ENCODE peak calls at places on chromosomes 11 and 22, in eight cellular contexts. One of them, this sample, is unnamed.

GRCh38 chr22:27514612-27515011 is 286.9 kb downstream of the MN1 start:
- DNase-seq in CD8-positive, alpha-beta T cell: no peak
- DNase-seq in bronchial epithelial cell: no peak
- DNase-seq in mammary epithelial cell: no peak
- DNase-seq in left ventricle myocardium inferior: no peak
- DNase-seq in OCI-LY7: no peak
- DNase-seq in lower leg skin: no peak
- DNase-seq in HFFc6: no peak
- DNase-seq in this sample: no peak

GRCh38 chr22:50540352-50540751 is 5.3 kb upstream of the KLHDC7B start:
- DNase-seq in bronchial epithelial cell: no peak
- DNase-seq in mammary epithelial cell: no peak
- DNase-seq in OCI-LY7: no peak
- DNase-seq in left ventricle myocardium inferior: no peak
- DNase-seq in HFFc6: no peak
- DNase-seq in lower leg skin: no peak
- DNase-seq in CD8-positive, alpha-beta T cell: no peak
- DNase-seq in this sample: no peak

GRCh38 chr11:117221775-117222517 is 9.9 kb downstream of the PCSK7 start:
- DNase-seq in CD8-positive, alpha-beta T cell: no peak
- DNase-seq in bronchial epithelial cell: peak
- DNase-seq in OCI-LY7: no peak
- DNase-seq in left ventricle myocardium inferior: peak
- DNase-seq in mammary epithelial cell: peak
- DNase-seq in lower leg skin: no peak
- DNase-seq in HFFc6: peak
- DNase-seq in this sample: no peak

GRCh38 chr11:75562048-75562835 is at the start of gene SERPINH1:
- DNase-seq in mammary epithelial cell: peak
- DNase-seq in bronchial epithelial cell: peak
- DNase-seq in OCI-LY7: no peak
- DNase-seq in lower leg skin: peak
- DNase-seq in CD8-positive, alpha-beta T cell: peak
- DNase-seq in left ventricle myocardium inferior: peak
- DNase-seq in HFFc6: peak
- DNase-seq in this sample: peak

GRCh38 chr11:56841210-56841810 is 92.8 kb upstream of the OR9G4 start:
- DNase-seq in left ventricle myocardium inferior: no peak
- DNase-seq in lower leg skin: peak
- DNase-seq in OCI-LY7: peak
- DNase-seq in HFFc6: peak
- DNase-seq in CD8-positive, alpha-beta T cell: peak
- DNase-seq in mammary epithelial cell: peak
- DNase-seq in bronchial epithelial cell: peak
- DNase-seq in this sample: peak

GRCh38 chr11:120667281-120667680 is 155.7 kb downstream of the GRIK4 start:
- DNase-seq in OCI-LY7: no peak
- DNase-seq in lower leg skin: no peak
- DNase-seq in bronchial epithelial cell: no peak
- DNase-seq in mammary epithelial cell: no peak
- DNase-seq in left ventricle myocardium inferior: peak
- DNase-seq in CD8-positive, alpha-beta T cell: no peak
- DNase-seq in HFFc6: no peak
- DNase-seq in this sample: no peak

GRCh38 chr11:130246719-130247118 is 68.0 kb downstream of the ZBTB44 start:
- DNase-seq in mammary epithelial cell: peak
- DNase-seq in OCI-LY7: no peak
- DNase-seq in left ventricle myocardium inferior: no peak
- DNase-seq in HFFc6: no peak
- DNase-seq in CD8-positive, alpha-beta T cell: no peak
- DNase-seq in bronchial epithelial cell: peak
- DNase-seq in lower leg skin: no peak
- DNase-seq in this sample: no peak

GRCh38 chr11:253160-253885 is 16.5 kb downstream of the PSMD13 start:
- DNase-seq in HFFc6: no peak
- DNase-seq in mammary epithelial cell: no peak
- DNase-seq in CD8-positive, alpha-beta T cell: no peak
- DNase-seq in OCI-LY7: no peak
- DNase-seq in bronchial epithelial cell: no peak
- DNase-seq in lower leg skin: no peak
- DNase-seq in left ventricle myocardium inferior: no peak
- DNase-seq in this sample: no peak

GRCh38 chr11:78253797-78254196 is 65.1 kb downstream of the USP35 start:
- DNase-seq in OCI-LY7: no peak
- DNase-seq in mammary epithelial cell: no peak
- DNase-seq in CD8-positive, alpha-beta T cell: no peak
- DNase-seq in bronchial epithelial cell: peak
- DNase-seq in HFFc6: peak
- DNase-seq in left ventricle myocardium inferior: no peak
- DNase-seq in lower leg skin: no peak
- DNase-seq in this sample: peak

GRCh38 chr22:31647516-31647915 is 14.5 kb downstream of the PISD start:
- DNase-seq in lower leg skin: no peak
- DNase-seq in CD8-positive, alpha-beta T cell: no peak
- DNase-seq in left ventricle myocardium inferior: no peak
- DNase-seq in HFFc6: peak
- DNase-seq in bronchial epithelial cell: peak
- DNase-seq in mammary epithelial cell: peak
- DNase-seq in OCI-LY7: no peak
- DNase-seq in this sample: peak

GRCh38 chr22:40651057-40651456 is 14.5 kb upstream of the MRTFA start:
- DNase-seq in left ventricle myocardium inferior: no peak
- DNase-seq in lower leg skin: no peak
- DNase-seq in CD8-positive, alpha-beta T cell: no peak
- DNase-seq in bronchial epithelial cell: peak
- DNase-seq in mammary epithelial cell: no peak
- DNase-seq in HFFc6: no peak
- DNase-seq in OCI-LY7: no peak
- DNase-seq in this sample: no peak

GRCh38 chr22:40651563-40652501 is 15.3 kb upstream of the MRTFA start:
- DNase-seq in lower leg skin: peak
- DNase-seq in left ventricle myocardium inferior: peak
- DNase-seq in bronchial epithelial cell: peak
- DNase-seq in CD8-positive, alpha-beta T cell: peak
- DNase-seq in HFFc6: peak
- DNase-seq in mammary epithelial cell: peak
- DNase-seq in OCI-LY7: peak
- DNase-seq in this sample: peak

GRCh38 chr22:40653361-40653760 is 16.8 kb upstream of the MRTFA start:
- DNase-seq in mammary epithelial cell: no peak
- DNase-seq in OCI-LY7: no peak
- DNase-seq in left ventricle myocardium inferior: no peak
- DNase-seq in HFFc6: no peak
- DNase-seq in lower leg skin: no peak
- DNase-seq in CD8-positive, alpha-beta T cell: no peak
- DNase-seq in bronchial epithelial cell: no peak
- DNase-seq in this sample: no peak

GRCh38 chr22:40654522-40655167 is 18.1 kb upstream of the MRTFA start:
- DNase-seq in mammary epithelial cell: peak
- DNase-seq in left ventricle myocardium inferior: peak
- DNase-seq in CD8-positive, alpha-beta T cell: no peak
- DNase-seq in OCI-LY7: no peak
- DNase-seq in lower leg skin: no peak
- DNase-seq in bronchial epithelial cell: peak
- DNase-seq in HFFc6: peak
- DNase-seq in this sample: peak
- TF ChIP-seq CTCF in mammary epithelial cell: peak
- TF ChIP-seq CTCF in left ventricle myocardium inferior: peak
- TF ChIP-seq CTCF in CD8-positive, alpha-beta T cell: no peak
- TF ChIP-seq CTCF in OCI-LY7: peak
- TF ChIP-seq CTCF in lower leg skin: no peak
- TF ChIP-seq CTCF in bronchial epithelial cell: peak
- TF ChIP-seq CTCF in HFFc6: peak
- TF ChIP-seq CTCF in this sample: no peak

GRCh38 chr11:9120659-9121350 is 29.4 kb upstream of the SCUBE2 start:
- DNase-seq in mammary epithelial cell: no peak
- DNase-seq in lower leg skin: no peak
- DNase-seq in CD8-positive, alpha-beta T cell: no peak
- DNase-seq in left ventricle myocardium inferior: no peak
- DNase-seq in HFFc6: no peak
- DNase-seq in bronchial epithelial cell: no peak
- DNase-seq in OCI-LY7: no peak
- DNase-seq in this sample: no peak
- TF ChIP-seq CTCF in mammary epithelial cell: peak
- TF ChIP-seq CTCF in lower leg skin: no peak
- TF ChIP-seq CTCF in CD8-positive, alpha-beta T cell: no peak
- TF ChIP-seq CTCF in left ventricle myocardium inferior: peak
- TF ChIP-seq CTCF in HFFc6: peak
- TF ChIP-seq CTCF in bronchial epithelial cell: no peak
- TF ChIP-seq CTCF in OCI-LY7: peak
- TF ChIP-seq CTCF in this sample: no peak

GRCh38 chr11:61578819-61579218 is 2.1 kb downstream of the SYT7 start:
- DNase-seq in left ventricle myocardium inferior: no peak
- DNase-seq in bronchial epithelial cell: no peak
- DNase-seq in mammary epithelial cell: no peak
- DNase-seq in HFFc6: no peak
- DNase-seq in lower leg skin: no peak
- DNase-seq in CD8-positive, alpha-beta T cell: no peak
- DNase-seq in OCI-LY7: no peak
- DNase-seq in this sample: no peak

GRCh38 chr11:61579398-61580291 is 1.2 kb downstream of the SYT7 start:
- DNase-seq in OCI-LY7: no peak
- DNase-seq in CD8-positive, alpha-beta T cell: no peak
- DNase-seq in lower leg skin: no peak
- DNase-seq in HFFc6: no peak
- DNase-seq in mammary epithelial cell: no peak
- DNase-seq in left ventricle myocardium inferior: no peak
- DNase-seq in bronchial epithelial cell: no peak
- DNase-seq in this sample: no peak

GRCh38 chr11:61580292-61580888 is 486 bp downstream of the SYT7 start:
- DNase-seq in HFFc6: no peak
- DNase-seq in left ventricle myocardium inferior: no peak
- DNase-seq in OCI-LY7: no peak
- DNase-seq in CD8-positive, alpha-beta T cell: no peak
- DNase-seq in bronchial epithelial cell: no peak
- DNase-seq in mammary epithelial cell: no peak
- DNase-seq in lower leg skin: no peak
- DNase-seq in this sample: no peak

GRCh38 chr11:61581931-61582330 is 1.1 kb upstream of the SYT7 start:
- DNase-seq in bronchial epithelial cell: no peak
- DNase-seq in lower leg skin: no peak
- DNase-seq in mammary epithelial cell: no peak
- DNase-seq in CD8-positive, alpha-beta T cell: no peak
- DNase-seq in HFFc6: no peak
- DNase-seq in left ventricle myocardium inferior: no peak
- DNase-seq in OCI-LY7: no peak
- DNase-seq in this sample: no peak

DNA sequence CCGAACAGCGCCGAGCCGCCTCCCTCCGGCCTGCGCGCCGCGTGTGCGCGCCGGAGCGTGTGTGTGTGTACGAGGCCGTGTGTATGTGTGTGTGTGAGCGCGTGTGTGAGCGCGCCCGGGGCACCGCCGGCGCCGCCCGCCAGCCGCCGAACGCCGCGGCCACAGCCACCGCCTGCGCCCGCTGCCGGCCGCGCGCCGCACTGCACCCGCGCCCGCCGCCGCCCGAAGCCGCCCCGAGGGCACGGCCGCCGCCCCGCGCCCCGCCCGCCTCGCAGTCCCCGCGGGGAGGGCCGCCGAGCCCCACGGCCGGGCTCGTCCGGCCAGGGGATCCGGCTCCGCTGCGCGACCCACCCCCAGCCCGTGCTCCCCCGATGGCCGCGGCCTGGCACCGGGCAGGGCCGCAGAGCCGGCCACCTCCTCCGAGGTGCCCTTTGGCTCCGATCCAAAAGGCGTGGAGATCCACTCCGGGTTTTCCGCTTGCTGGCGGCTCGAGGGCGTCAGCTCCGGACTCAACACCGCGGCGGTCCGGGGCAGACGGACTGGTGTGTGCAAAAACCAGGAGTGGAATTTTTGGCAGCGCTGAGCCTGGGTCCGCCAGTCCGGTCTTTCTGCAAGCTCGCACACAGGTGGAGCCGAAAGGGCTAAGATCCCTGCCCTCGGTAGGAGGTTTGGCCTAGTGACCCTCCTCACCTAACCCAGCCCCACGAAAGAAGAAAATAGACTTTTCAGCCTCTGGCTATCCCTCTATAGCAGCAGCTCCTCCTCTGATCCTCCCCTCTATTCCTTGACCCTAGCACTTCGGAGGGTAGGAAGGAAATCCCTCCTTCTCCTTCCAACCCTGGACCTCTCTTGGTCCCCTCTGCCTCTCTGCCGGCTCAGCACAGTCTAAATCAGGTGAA is at the start of gene SYT7:
- DNase-seq in OCI-LY7: peak
- DNase-seq in lower leg skin: peak
- DNase-seq in left ventricle myocardium inferior: peak
- DNase-seq in CD8-positive, alpha-beta T cell: peak
- DNase-seq in mammary epithelial cell: peak
- DNase-seq in HFFc6: peak
- DNase-seq in bronchial epithelial cell: peak
- DNase-seq in this sample: peak
- TF ChIP-seq CTCF in OCI-LY7: no peak
- TF ChIP-seq CTCF in lower leg skin: peak
- TF ChIP-seq CTCF in left ventricle myocardium inferior: peak
- TF ChIP-seq CTCF in CD8-positive, alpha-beta T cell: no peak
- TF ChIP-seq CTCF in mammary epithelial cell: peak
- TF ChIP-seq CTCF in HFFc6: peak
- TF ChIP-seq CTCF in bronchial epithelial cell: no peak
- TF ChIP-seq CTCF in this sample: peak

GRCh38 chr11:73729594-73730206 is 31.2 kb downstream of the RAB6A start:
- DNase-seq in left ventricle myocardium inferior: no peak
- DNase-seq in mammary epithelial cell: no peak
- DNase-seq in lower leg skin: no peak
- DNase-seq in HFFc6: no peak
- DNase-seq in bronchial epithelial cell: no peak
- DNase-seq in CD8-positive, alpha-beta T cell: no peak
- DNase-seq in OCI-LY7: peak
- DNase-seq in this sample: no peak
- TF ChIP-seq CTCF in left ventricle myocardium inferior: peak
- TF ChIP-seq CTCF in mammary epithelial cell: peak
- TF ChIP-seq CTCF in lower leg skin: no peak
- TF ChIP-seq CTCF in HFFc6: peak
- TF ChIP-seq CTCF in bronchial epithelial cell: peak
- TF ChIP-seq CTCF in CD8-positive, alpha-beta T cell: peak
- TF ChIP-seq CTCF in OCI-LY7: peak
- TF ChIP-seq CTCF in this sample: peak

DNA sequence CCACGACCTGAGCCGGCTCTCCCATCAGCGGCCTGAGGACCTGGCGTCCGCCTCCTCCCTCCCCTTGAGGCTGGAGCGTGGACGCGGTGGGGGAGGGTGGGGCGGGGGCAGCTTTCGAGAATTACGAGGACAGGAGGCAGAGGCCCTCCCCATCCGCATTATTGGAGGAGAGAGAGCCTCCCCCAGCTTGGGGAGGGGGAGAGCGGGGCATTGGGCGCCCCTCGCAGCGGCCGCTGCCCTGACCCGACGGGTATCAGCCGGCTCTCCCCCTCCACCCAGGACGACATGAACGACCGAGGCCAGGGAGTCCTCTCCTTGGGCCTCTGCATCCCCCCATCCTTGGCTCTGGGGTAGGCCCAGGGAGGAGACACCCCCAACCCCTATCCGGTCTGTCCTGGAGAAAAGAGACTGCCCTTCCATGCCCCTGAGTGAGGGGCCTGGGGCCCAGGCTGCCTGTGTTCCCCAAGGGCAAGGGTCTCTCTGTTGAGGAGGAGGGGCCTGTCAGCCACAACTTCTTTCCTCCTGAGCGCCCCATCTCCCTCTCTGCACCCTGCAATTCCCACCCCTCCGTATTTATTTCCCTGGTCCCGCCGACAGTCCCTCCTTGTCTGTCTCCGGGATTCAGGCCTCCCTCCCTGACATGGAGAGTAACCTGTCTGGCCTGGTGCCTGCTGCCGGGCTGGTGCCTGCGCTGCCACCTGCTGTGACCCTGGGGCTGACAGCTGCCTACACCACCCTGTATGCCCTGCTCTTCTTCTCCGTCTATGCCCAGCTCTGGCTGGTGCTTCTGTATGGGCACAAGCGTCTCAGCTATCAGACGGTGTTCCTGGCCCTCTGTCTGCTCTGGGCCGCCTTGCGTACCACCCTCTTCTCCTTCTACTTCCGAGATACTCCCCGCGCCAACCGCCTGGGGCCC is 495 bp downstream of the GPR137 start:
- DNase-seq in left ventricle myocardium inferior: no peak
- DNase-seq in mammary epithelial cell: no peak
- DNase-seq in lower leg skin: no peak
- DNase-seq in bronchial epithelial cell: no peak
- DNase-seq in OCI-LY7: peak
- DNase-seq in CD8-positive, alpha-beta T cell: no peak
- DNase-seq in HFFc6: no peak
- DNase-seq in this sample: no peak
- TF ChIP-seq CTCF in left ventricle myocardium inferior: no peak
- TF ChIP-seq CTCF in mammary epithelial cell: no peak
- TF ChIP-seq CTCF in lower leg skin: no peak
- TF ChIP-seq CTCF in bronchial epithelial cell: peak
- TF ChIP-seq CTCF in OCI-LY7: peak
- TF ChIP-seq CTCF in CD8-positive, alpha-beta T cell: no peak
- TF ChIP-seq CTCF in HFFc6: peak
- TF ChIP-seq CTCF in this sample: no peak

This sample was measured in endothelial cell of umbilical vein.